ENCODE peak calls at places on chromosomes 3 and 15, in nine cellular contexts. L is esophagus muscularis mucosa, S is transverse colon, E is GM12878, P is H1, K is stomach, A is sigmoid colon, N is K562, G is HepG2. Z is an unnamed sample.

GRCh38 chr3:51389423-51390183 is 1.5 kb upstream of the RBM15B start:
- DNase-seq in L (no peak), S (peak; percentile 62), E (no peak), P (peak; percentile 73), K (peak; percentile 64), A (no peak), N (peak; percentile 68), G (peak; percentile 42), Z (peak; percentile 52)

GRCh38 chr3:47047673-47048072 is 68.2 kb downstream of the NBEAL2 start:
- DNase-seq in L (no peak), S (no peak), E (no peak), P (no peak), K (no peak), A (no peak), N (no peak), G (no peak), Z (no peak)

GRCh38 chr15:71276355-71276665 is 161.0 kb downstream of the THSD4 start:
- DNase-seq in L (no peak), S (no peak), E (no peak), P (no peak), K (no peak), A (no peak), N (no peak), G (no peak), Z (no peak)

GRCh38 chr3:149554826-149555225 is 80.3 kb downstream of the TM4SF4 start:
- DNase-seq in L (no peak), S (peak; percentile 30), E (no peak), P (no peak), K (no peak), A (no peak), N (no peak), G (no peak), Z (no peak)

GRCh38 chr3:165521131-165521871 is 315.9 kb downstream of the BCHE start:
- DNase-seq in L (no peak), S (no peak), E (no peak), P (no peak), K (no peak), A (no peak), N (no peak), G (no peak), Z (no peak)

GRCh38 chr15:45402955-45403892 is 24.9 kb upstream of the GATM start:
- DNase-seq in L (no peak), S (peak; percentile 48), E (no peak), P (peak; percentile 56), K (peak; percentile 42), A (peak; percentile 66), N (peak; percentile 59), G (no peak), Z (peak; percentile 47)

GRCh38 chr3:146091397-146091796 is 69.6 kb downstream of the PLOD2 start:
- DNase-seq in L (no peak), S (no peak), E (no peak), P (no peak), K (no peak), A (no peak), N (no peak), G (no peak), Z (no peak)

GRCh38 chr3:52870471-52870870 is 26.9 kb downstream of the STIMATE start:
- DNase-seq in L (no peak), S (no peak), E (no peak), P (no peak), K (no peak), A (no peak), N (no peak), G (no peak), Z (no peak)

GRCh38 chr15:48052871-48053383 is 67.9 kb upstream of the SLC24A5 start:
- DNase-seq in L (peak; percentile 64), S (no peak), E (no peak), P (no peak), K (no peak), A (no peak), N (no peak), G (no peak), Z (no peak)

GRCh38 chr3:141644931-141645330 is 93.2 kb upstream of the RNF7 start:
- DNase-seq in L (no peak), S (peak; percentile 87), E (no peak), P (peak; percentile 97), K (peak; percentile 85), A (peak; percentile 87), N (peak; percentile 82), G (peak; percentile 67), Z (peak; percentile 90)

GRCh38 chr15:70101459-70102113 is 3.9 kb upstream of the TLE3 start:
- DNase-seq in L (no peak), S (peak; percentile 63), E (no peak), P (peak; percentile 78), K (peak; percentile 63), A (peak; percentile 90), N (peak; percentile 90), G (peak; percentile 87), Z (peak; percentile 66)

GRCh38 chr3:94167796-94168195 is 104.9 kb downstream of the NSUN3 start:
- DNase-seq in L (no peak), S (no peak), E (no peak), P (no peak), K (no peak), A (no peak), N (no peak), G (no peak), Z (no peak)

GRCh38 chr15:22915866-22916515 is 64.2 kb downstream of the CYFIP1 start:
- DNase-seq in L (no peak), S (no peak), E (no peak), P (no peak), K (no peak), A (no peak), N (no peak), G (no peak), Z (no peak)

GRCh38 chr15:63041982-63042878 is at the start of gene TPM1:
- DNase-seq in L (peak; percentile 97), S (peak; percentile 82), E (no peak), P (peak; percentile 88), K (peak; percentile 64), A (peak; percentile 97), N (no peak), G (peak; percentile 73), Z (peak; percentile 93)

GRCh38 chr3:15646924-15647511 is 45.5 kb downstream of the BTD start:
- DNase-seq in L (no peak), S (no peak), E (no peak), P (no peak), K (no peak), A (peak; percentile 79), N (no peak), G (no peak), Z (no peak)

GRCh38 chr3:15645740-15646490 is 44.4 kb downstream of the BTD start:
- DNase-seq in L (peak; percentile 57), S (no peak), E (no peak), P (no peak), K (no peak), A (peak; percentile 83), N (no peak), G (no peak), Z (no peak)

GRCh38 chr3:15649341-15649740 is 47.8 kb downstream of the BTD start:
- DNase-seq in L (no peak), S (no peak), E (no peak), P (no peak), K (no peak), A (no peak), N (no peak), G (no peak), Z (no peak)

GRCh38 chr3:15649831-15650230 is 48.3 kb downstream of the BTD start:
- DNase-seq in L (no peak), S (no peak), E (no peak), P (no peak), K (no peak), A (no peak), N (no peak), G (no peak), Z (no peak)

GRCh38 chr3:15647629-15648167 is 46.2 kb downstream of the BTD start:
- DNase-seq in L (no peak), S (peak; percentile 54), E (peak; percentile 94), P (no peak), K (no peak), A (no peak), N (no peak), G (no peak), Z (no peak)
- TF ChIP-seq POLR2AphosphoS5 in L (no peak), S (peak; percentile 15), E (no peak), P (no peak), K (no peak), A (no peak), N (no peak), G (no peak), Z (no peak)

GRCh38 chr3:155753038-155753647 is 8.3 kb upstream of the PLCH1 start:
- DNase-seq in L (no peak), S (no peak), E (no peak), P (no peak), K (no peak), A (no peak), N (peak; percentile 57), G (peak; percentile 39), Z (no peak)
- TF ChIP-seq EP300 in L (no peak), S (no peak), E (no peak), P (no peak), K (no peak), A (no peak), N (no peak), G (no peak), Z (no peak)

GRCh38 chr3:10291139-10291500 is 1.6 kb downstream of the GHRL start:
- DNase-seq in L (no peak), S (no peak), E (no peak), P (no peak), K (no peak), A (no peak), N (no peak), G (no peak), Z (no peak)
- TF ChIP-seq POLR2AphosphoS5 in L (no peak), S (no peak), E (no peak), P (no peak), K (no peak), A (no peak), N (no peak), G (no peak), Z (no peak)

GRCh38 chr15:88621789-88622604 is 857 bp downstream of the AEN start:
- DNase-seq in L (no peak), S (peak; percentile 52), E (no peak), P (no peak), K (no peak), A (peak; percentile 48), N (peak; percentile 80), G (peak; percentile 76), Z (no peak)

GRCh38 chr15:88623632-88624031 is 2.5 kb downstream of the AEN start:
- DNase-seq in L (no peak), S (no peak), E (no peak), P (no peak), K (no peak), A (peak; percentile 48), N (no peak), G (no peak), Z (no peak)

GRCh38 chr15:88624156-88624970 is 3.2 kb downstream of the AEN start:
- DNase-seq in L (no peak), S (no peak), E (no peak), P (no peak), K (no peak), A (peak; percentile 56), N (no peak), G (peak; percentile 58), Z (no peak)

GRCh38 chr15:88622605-88622975 is 1.4 kb downstream of the AEN start:
- DNase-seq in L (no peak), S (no peak), E (no peak), P (no peak), K (no peak), A (peak; percentile 13), N (no peak), G (no peak), Z (no peak)

DNA sequence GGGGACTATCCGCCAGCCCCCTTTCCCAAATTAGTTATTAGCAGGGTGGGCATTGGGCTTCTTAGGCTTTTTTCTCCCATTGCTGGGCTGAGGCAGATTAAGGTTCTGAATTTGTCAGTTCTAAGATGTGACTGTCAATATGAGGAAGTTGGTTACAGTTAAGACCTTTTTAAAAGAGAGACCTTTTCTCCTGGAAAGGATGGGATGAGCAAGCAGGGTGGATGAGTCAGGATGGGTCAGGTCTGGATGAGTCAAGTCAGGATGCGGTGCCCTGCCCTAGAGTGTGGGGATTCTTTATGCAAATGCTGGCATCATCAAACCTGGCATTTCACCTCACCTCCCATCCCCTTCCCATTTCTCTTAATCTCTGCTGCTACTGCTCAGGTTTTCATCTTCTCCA is 1.9 kb downstream of the AEN start:
- DNase-seq in L (no peak), S (no peak), E (no peak), P (no peak), K (no peak), A (peak; percentile 64), N (peak; percentile 34), G (peak; percentile 46), Z (no peak)
- TF ChIP-seq EP300 in L (no peak), S (no peak), E (no peak), P (no peak), K (no peak), A (no peak), N (no peak), G (no peak), Z (no peak)